ENCODE peak calls at places on chromosomes 16 and 17, in five cellular contexts. D is H1, S is neuronal stem cell, R is mesenchymal stem cell, J is H9. Y is an unnamed sample.

GRCh38 chr17:19677736-19678379 is 29.3 kb downstream of the ALDH3A2 start:
- DNase-seq in D (no peak), S (no peak), R (no peak), J (peak), Y (no peak)

GRCh38 chr16:56539667-56540066 is 19.8 kb upstream of the BBS2 start:
- DNase-seq in D (no peak), S (no peak), R (no peak), J (no peak), Y (no peak)

GRCh38 chr17:46125831-46126230 is 67.4 kb downstream of the KANSL1 start:
- DNase-seq in D (no peak), S (no peak), R (no peak), J (no peak), Y (peak)

GRCh38 chr16:17784073-17784472 is 313.3 kb upstream of the XYLT1 start:
- DNase-seq in D (no peak), S (peak), R (no peak), J (no peak), Y (peak)

GRCh38 chr16:90020838-90021382 is 1.7 kb upstream of the DBNDD1 start:
- DNase-seq in D (no peak), S (no peak), R (no peak), J (no peak), Y (peak)

GRCh38 chr17:978110-979093 is 1.2 kb downstream of the NXN start:
- DNase-seq in D (no peak), S (peak), R (peak), J (no peak), Y (peak)

GRCh38 chr17:78759203-78759968 is 22.7 kb downstream of the CYTH1 start:
- DNase-seq in D (no peak), S (no peak), R (peak), J (no peak), Y (peak)

GRCh38 chr17:1160591-1161041 is 19.2 kb downstream of the ABR start:
- DNase-seq in D (no peak), S (no peak), R (no peak), J (peak), Y (no peak)

GRCh38 chr17:7280519-7281073 is 922 bp upstream of the SLC2A4 start:
- DNase-seq in D (peak), S (peak), R (peak), J (peak), Y (peak)

GRCh38 chr16:19850131-19850817 is 34.4 kb downstream of the GPRC5B start:
- DNase-seq in D (no peak), S (no peak), R (no peak), J (no peak), Y (no peak)

GRCh38 chr17:41679740-41680425 is 8.8 kb upstream of the EIF1 start:
- DNase-seq in D (no peak), S (no peak), R (no peak), J (no peak), Y (no peak)

GRCh38 chr17:74282587-74283370 is 8.7 kb downstream of the DNAI2 start:
- DNase-seq in D (no peak), S (no peak), R (no peak), J (no peak), Y (no peak)

GRCh38 chr17:33142703-33143299 is 150.3 kb downstream of the ASIC2 start:
- DNase-seq in D (no peak), S (peak), R (peak), J (peak), Y (peak)

GRCh38 chr16:3084969-3085670 is 14.0 kb downstream of the ZSCAN10 start:
- DNase-seq in D (no peak), S (no peak), R (no peak), J (no peak), Y (no peak)

GRCh38 chr17:17303847-17304490 is 796 bp downstream of the NT5M start:
- DNase-seq in D (no peak), S (no peak), R (no peak), J (no peak), Y (no peak)

GRCh38 chr17:79529661-79530081 is 81.2 kb downstream of the RBFOX3 start:
- DNase-seq in D (no peak), S (no peak), R (no peak), J (no peak), Y (no peak)

GRCh38 chr16:19005561-19006445 is 22.1 kb downstream of the TMC7 start:
- DNase-seq in D (peak), S (no peak), R (no peak), J (peak), Y (peak)

GRCh38 chr16:6957676-6958075 is 375.0 kb upstream of the RBFOX1 start:
- DNase-seq in D (no peak), S (no peak), R (no peak), J (no peak), Y (no peak)

GRCh38 chr17:4514779-4515178 is 16.1 kb downstream of the SPNS2 start:
- DNase-seq in D (no peak), S (no peak), R (no peak), J (no peak), Y (no peak)

GRCh38 chr16:88737298-88738166 is 31.2 kb downstream of the CTU2 start:
- DNase-seq in D (peak), S (peak), R (peak), J (peak), Y (peak)

GRCh38 chr16:27364493-27365141 is 37.4 kb upstream of the IL21R start:
- DNase-seq in D (no peak), S (no peak), R (no peak), J (no peak), Y (no peak)

GRCh38 chr16:4801051-4801961 is 1.1 kb downstream of the ROGDI start:
- DNase-seq in D (no peak), S (no peak), R (no peak), J (no peak), Y (no peak)

GRCh38 chr16:4800290-4801041 is 2.0 kb downstream of the ROGDI start:
- DNase-seq in D (no peak), S (no peak), R (no peak), J (no peak), Y (no peak)

GRCh38 chr16:4803479-4804243 is 1.2 kb upstream of the ROGDI start:
- DNase-seq in D (no peak), S (no peak), R (no peak), J (no peak), Y (no peak)

GRCh38 chr16:4802659-4803287 is 340 bp upstream of the ROGDI start:
- DNase-seq in D (peak), S (peak), R (peak), J (peak), Y (peak)

GRCh38 chr16:4801962-4802658 is at the start of gene ROGDI:
- DNase-seq in D (peak), S (peak), R (peak), J (peak), Y (peak)
- H4K91ac ChIP-seq in D (no peak), S (no peak), R (peak), J (no peak), Y (no peak)

DNA sequence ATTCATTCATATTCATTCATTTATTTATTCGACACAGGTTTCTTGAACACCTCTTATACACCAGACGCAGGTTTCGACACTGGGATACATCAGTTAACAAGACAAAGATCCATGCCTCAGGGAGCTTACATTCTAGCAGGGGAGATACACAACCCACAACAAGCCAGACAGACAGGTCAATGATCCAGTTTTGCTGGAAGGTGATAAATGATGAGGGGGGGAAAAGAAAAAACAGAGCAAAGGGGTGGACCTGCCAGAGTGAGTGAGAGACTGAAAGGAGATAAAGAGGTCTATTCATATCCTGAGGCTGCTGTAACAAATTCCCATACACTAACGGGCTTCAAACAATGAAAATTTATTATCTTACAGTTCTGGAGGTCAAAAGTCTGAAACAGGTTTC is 81.7 kb downstream of the GAS7 start:
- DNase-seq in D (no peak), S (no peak), R (no peak), J (no peak), Y (no peak)
- H2BK15ac ChIP-seq in D (peak), S (no peak), R (peak), J (no peak), Y (peak)

GRCh38 chr16:8867483-8868271 is 1.1 kb downstream of the CARHSP1 start:
- DNase-seq in D (no peak), S (peak), R (peak), J (no peak), Y (no peak)
- H4K91ac ChIP-seq in D (peak), S (peak), R (peak), J (no peak), Y (peak)

GRCh38 chr16:78310990-78311561 is 211.6 kb downstream of the WWOX start:
- DNase-seq in D (no peak), S (peak), R (peak), J (peak), Y (peak)
- H2BK15ac ChIP-seq in D (no peak), S (peak), R (no peak), J (no peak), Y (no peak)

Y was measured in IMR-90.